ENCODE peak calls at places on chromosomes 4 and X, in four cellular contexts. One of them, this sample, is unnamed.

GRCh38 chr4:7287918-7288280 is 95.6 kb downstream of the SORCS2 start:
- DNase-seq in body of pancreas: no peak
- DNase-seq in heart right ventricle: no peak
- DNase-seq in astrocyte of the cerebellum: no peak
- DNase-seq in this sample: no peak

GRCh38 chr4:185283723-185284122 is 74.3 kb downstream of the SNX25 start:
- DNase-seq in body of pancreas: no peak
- DNase-seq in heart right ventricle: no peak
- DNase-seq in astrocyte of the cerebellum: peak; percentile 34
- DNase-seq in this sample: no peak

GRCh38 chr4:53586121-53586816 is 5.0 kb downstream of the LNX1 start:
- DNase-seq in body of pancreas: no peak
- DNase-seq in heart right ventricle: peak; percentile 17
- DNase-seq in astrocyte of the cerebellum: peak; percentile 79
- DNase-seq in this sample: no peak

GRCh38 chr4:8177956-8178355 is 19.3 kb upstream of the ABLIM2 start:
- DNase-seq in body of pancreas: no peak
- DNase-seq in heart right ventricle: no peak
- DNase-seq in astrocyte of the cerebellum: no peak
- DNase-seq in this sample: no peak

GRCh38 chr4:103778221-103778620 is 58.4 kb upstream of the TACR3 start:
- DNase-seq in body of pancreas: no peak
- DNase-seq in heart right ventricle: no peak
- DNase-seq in astrocyte of the cerebellum: no peak
- DNase-seq in this sample: no peak

GRCh38 chr4:174451897-174452296 is 70.4 kb downstream of the HPGD start:
- DNase-seq in body of pancreas: no peak
- DNase-seq in heart right ventricle: no peak
- DNase-seq in astrocyte of the cerebellum: no peak
- DNase-seq in this sample: no peak

GRCh38 chr4:16607693-16608092 is 290.8 kb downstream of the LDB2 start:
- DNase-seq in body of pancreas: no peak
- DNase-seq in heart right ventricle: no peak
- DNase-seq in astrocyte of the cerebellum: no peak
- DNase-seq in this sample: no peak

GRCh38 chr4:95957054-95957453 is 117.2 kb downstream of the PDHA2 start:
- DNase-seq in body of pancreas: no peak
- DNase-seq in heart right ventricle: no peak
- DNase-seq in astrocyte of the cerebellum: no peak
- DNase-seq in this sample: no peak

GRCh38 chr4:150952167-150952845 is 62.8 kb downstream of the LRBA start:
- DNase-seq in body of pancreas: no peak
- DNase-seq in heart right ventricle: no peak
- DNase-seq in astrocyte of the cerebellum: no peak
- DNase-seq in this sample: no peak

GRCh38 chr4:36206012-36206411 is 38.3 kb downstream of the ARAP2 start:
- DNase-seq in body of pancreas: peak; percentile 58
- DNase-seq in heart right ventricle: no peak
- DNase-seq in astrocyte of the cerebellum: no peak
- DNase-seq in this sample: no peak

GRCh38 chr4:80097395-80098177 is 24.6 kb upstream of the ANTXR2 start:
- DNase-seq in body of pancreas: no peak
- DNase-seq in heart right ventricle: peak; percentile 76
- DNase-seq in astrocyte of the cerebellum: peak; percentile 85
- DNase-seq in this sample: no peak
- H3K4me3 ChIP-seq in body of pancreas: no peak overlapping the region
- H3K4me3 ChIP-seq in heart right ventricle: no peak overlapping the region
- H3K4me3 ChIP-seq in astrocyte of the cerebellum: no peak overlapping the region
- H3K4me3 ChIP-seq in this sample: no peak overlapping the region

DNA sequence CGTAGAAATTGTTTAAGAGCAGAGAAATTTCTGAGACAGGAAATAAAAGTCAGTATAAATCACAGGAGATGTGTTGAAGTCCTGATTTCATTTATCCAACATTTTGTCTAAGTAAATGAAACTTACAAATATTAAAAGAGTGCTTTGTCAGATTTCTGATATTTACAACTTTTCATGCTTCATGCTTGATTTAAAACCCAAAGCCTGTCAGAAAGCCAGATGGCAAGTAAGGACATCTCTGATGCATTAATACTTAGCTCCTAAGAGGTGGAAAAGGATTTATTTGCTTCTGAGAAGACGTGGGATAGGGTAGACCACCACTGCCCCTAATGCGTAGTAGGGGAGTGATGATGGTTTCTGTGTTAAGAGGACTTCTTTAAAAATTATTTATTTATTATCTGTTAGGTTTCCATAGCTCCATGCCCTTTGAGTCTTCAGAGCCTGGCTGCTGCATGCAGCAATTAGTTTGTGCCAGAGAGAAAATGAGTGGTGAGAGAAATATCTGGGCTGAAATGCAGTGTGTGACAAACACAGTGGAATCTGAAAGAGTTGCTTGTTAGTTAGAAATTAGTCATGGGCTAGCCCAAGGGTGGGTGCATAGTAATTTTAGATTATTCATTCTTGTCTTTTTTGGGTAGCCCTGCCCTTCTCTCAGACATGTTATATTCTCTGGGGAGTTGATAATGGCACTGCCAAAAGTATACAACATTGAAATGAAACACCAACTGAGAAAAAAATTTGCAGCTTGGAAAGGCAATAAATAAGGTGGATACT is 333.8 kb downstream of the C4orf33 start:
- DNase-seq in body of pancreas: no peak
- DNase-seq in heart right ventricle: no peak
- DNase-seq in astrocyte of the cerebellum: peak; percentile 36
- DNase-seq in this sample: no peak
- H3K4me3 ChIP-seq in body of pancreas: no peak overlapping the region
- H3K4me3 ChIP-seq in heart right ventricle: no peak overlapping the region
- H3K4me3 ChIP-seq in astrocyte of the cerebellum: no peak overlapping the region
- H3K4me3 ChIP-seq in this sample: no peak overlapping the region

GRCh38 chr4:100631281-100631968 is 113.6 kb upstream of the EMCN start:
- DNase-seq in body of pancreas: no peak
- DNase-seq in heart right ventricle: no peak
- DNase-seq in astrocyte of the cerebellum: no peak
- DNase-seq in this sample: no peak

GRCh38 chr4:100632163-100632562 is 114.3 kb upstream of the EMCN start:
- DNase-seq in body of pancreas: peak; percentile 88
- DNase-seq in heart right ventricle: no peak
- DNase-seq in astrocyte of the cerebellum: no peak
- DNase-seq in this sample: no peak

GRCh38 chr4:100633269-100633668 is 115.4 kb upstream of the EMCN start:
- DNase-seq in body of pancreas: no peak
- DNase-seq in heart right ventricle: no peak
- DNase-seq in astrocyte of the cerebellum: no peak
- DNase-seq in this sample: no peak

GRCh38 chr4:100635899-100636298 is 118.1 kb upstream of the EMCN start:
- DNase-seq in body of pancreas: peak; percentile 78
- DNase-seq in heart right ventricle: no peak
- DNase-seq in astrocyte of the cerebellum: no peak
- DNase-seq in this sample: no peak

DNA sequence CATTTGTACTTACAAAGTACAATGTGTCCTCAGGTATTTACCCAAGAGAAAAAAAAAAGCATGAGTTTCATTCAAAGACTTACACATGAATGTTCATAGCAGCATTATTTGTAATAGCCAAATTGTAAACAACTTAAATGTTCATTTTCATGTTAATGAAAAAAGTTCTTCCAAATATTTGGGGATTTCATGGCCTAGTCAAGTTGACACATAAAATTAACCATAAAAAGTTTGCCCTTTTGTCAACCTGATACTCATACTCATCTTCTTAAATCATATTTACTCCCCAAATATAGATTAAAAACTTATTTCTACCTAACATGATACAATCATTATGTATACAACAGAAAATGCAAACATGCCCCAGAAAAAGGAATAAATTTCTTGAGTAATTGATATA is 112.5 kb upstream of the EMCN start:
- DNase-seq in body of pancreas: no peak
- DNase-seq in heart right ventricle: no peak
- DNase-seq in astrocyte of the cerebellum: no peak
- DNase-seq in this sample: no peak
- H3K4me3 ChIP-seq in body of pancreas: no peak overlapping the region
- H3K4me3 ChIP-seq in heart right ventricle: no peak overlapping the region
- H3K4me3 ChIP-seq in astrocyte of the cerebellum: no peak overlapping the region
- H3K4me3 ChIP-seq in this sample: no peak overlapping the region

GRCh38 chr4:3160325-3160915 is 85.9 kb downstream of the HTT start:
- DNase-seq in body of pancreas: no peak
- DNase-seq in heart right ventricle: no peak
- DNase-seq in astrocyte of the cerebellum: no peak
- DNase-seq in this sample: no peak
- H3K4me3 ChIP-seq in body of pancreas: no peak overlapping the region
- H3K4me3 ChIP-seq in heart right ventricle: no peak overlapping the region
- H3K4me3 ChIP-seq in astrocyte of the cerebellum: no peak overlapping the region
- H3K4me3 ChIP-seq in this sample: no peak overlapping the region

DNA sequence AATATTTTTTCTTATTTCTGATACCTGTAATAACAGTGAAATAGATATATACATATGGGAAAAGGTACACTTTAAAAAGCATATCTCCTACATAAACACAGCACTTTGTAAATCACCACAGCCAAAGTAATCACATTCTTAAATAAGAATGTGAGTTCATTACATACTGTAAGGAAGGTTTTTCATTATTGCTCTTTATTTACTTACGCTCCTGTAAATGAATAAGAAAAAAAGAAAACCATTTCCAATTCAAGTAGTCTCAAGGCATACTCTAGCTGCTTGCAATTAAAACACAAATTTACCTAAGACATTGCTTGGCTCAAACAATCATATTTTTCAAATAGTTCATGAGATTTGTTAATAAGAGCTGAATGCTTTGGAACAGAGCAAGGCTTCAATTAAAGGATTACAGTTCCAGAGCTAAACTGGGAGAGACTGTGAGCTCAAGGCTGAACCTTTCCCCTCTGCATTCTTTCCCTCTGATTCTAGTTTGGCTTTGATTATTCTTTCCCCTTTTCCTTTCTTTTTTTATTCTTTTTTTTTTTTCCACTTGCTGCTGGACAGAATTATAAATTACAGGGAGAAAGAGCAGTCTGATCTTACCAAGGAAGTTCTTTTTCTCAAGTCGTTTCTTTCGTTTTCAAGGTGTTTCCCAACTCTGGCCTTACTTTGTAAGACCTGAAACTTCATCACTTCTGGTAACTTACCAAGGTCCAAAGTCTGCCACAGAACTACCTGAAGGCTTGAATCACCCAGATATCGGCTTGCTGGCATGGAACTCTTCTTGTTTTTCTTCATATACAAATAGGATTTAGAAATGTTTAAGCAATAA is 278.3 kb downstream of the INPP4B start:
- DNase-seq in body of pancreas: peak; percentile 66
- DNase-seq in heart right ventricle: no peak
- DNase-seq in astrocyte of the cerebellum: no peak
- DNase-seq in this sample: no peak
- H3K4me3 ChIP-seq in body of pancreas: no peak overlapping the region
- H3K4me3 ChIP-seq in heart right ventricle: no peak overlapping the region
- H3K4me3 ChIP-seq in astrocyte of the cerebellum: no peak overlapping the region
- H3K4me3 ChIP-seq in this sample: no peak overlapping the region

GRCh38 chrX:69551421-69552009 is 47.4 kb downstream of the NALF2 start:
- DNase-seq in body of pancreas: no peak
- DNase-seq in heart right ventricle: no peak
- DNase-seq in astrocyte of the cerebellum: no peak
- DNase-seq in this sample: no peak

GRCh38 chrX:69555396-69556023 is 51.4 kb downstream of the NALF2 start:
- DNase-seq in body of pancreas: no peak
- DNase-seq in heart right ventricle: no peak
- DNase-seq in astrocyte of the cerebellum: no peak
- DNase-seq in this sample: no peak

GRCh38 chrX:69552512-69552911 is 48.4 kb downstream of the NALF2 start:
- DNase-seq in body of pancreas: no peak
- DNase-seq in heart right ventricle: no peak
- DNase-seq in astrocyte of the cerebellum: no peak
- DNase-seq in this sample: no peak

GRCh38 chrX:69556094-69557011 is 52.2 kb downstream of the NALF2 start:
- DNase-seq in body of pancreas: peak; percentile 66
- DNase-seq in heart right ventricle: no peak
- DNase-seq in astrocyte of the cerebellum: no peak
- DNase-seq in this sample: no peak
- H3K4me3 ChIP-seq in body of pancreas: no peak overlapping the region
- H3K4me3 ChIP-seq in heart right ventricle: no peak overlapping the region
- H3K4me3 ChIP-seq in astrocyte of the cerebellum: no peak overlapping the region
- H3K4me3 ChIP-seq in this sample: no peak overlapping the region

GRCh38 chr4:1030559-1030958 is 19.1 kb downstream of the FGFRL1 start:
- DNase-seq in body of pancreas: peak; percentile 52
- DNase-seq in heart right ventricle: no peak
- DNase-seq in astrocyte of the cerebellum: no peak
- DNase-seq in this sample: no peak
- H3K4me3 ChIP-seq in body of pancreas: no peak overlapping the region
- H3K4me3 ChIP-seq in heart right ventricle: no peak overlapping the region
- H3K4me3 ChIP-seq in astrocyte of the cerebellum: no peak overlapping the region
- H3K4me3 ChIP-seq in this sample: no peak overlapping the region

DNA sequence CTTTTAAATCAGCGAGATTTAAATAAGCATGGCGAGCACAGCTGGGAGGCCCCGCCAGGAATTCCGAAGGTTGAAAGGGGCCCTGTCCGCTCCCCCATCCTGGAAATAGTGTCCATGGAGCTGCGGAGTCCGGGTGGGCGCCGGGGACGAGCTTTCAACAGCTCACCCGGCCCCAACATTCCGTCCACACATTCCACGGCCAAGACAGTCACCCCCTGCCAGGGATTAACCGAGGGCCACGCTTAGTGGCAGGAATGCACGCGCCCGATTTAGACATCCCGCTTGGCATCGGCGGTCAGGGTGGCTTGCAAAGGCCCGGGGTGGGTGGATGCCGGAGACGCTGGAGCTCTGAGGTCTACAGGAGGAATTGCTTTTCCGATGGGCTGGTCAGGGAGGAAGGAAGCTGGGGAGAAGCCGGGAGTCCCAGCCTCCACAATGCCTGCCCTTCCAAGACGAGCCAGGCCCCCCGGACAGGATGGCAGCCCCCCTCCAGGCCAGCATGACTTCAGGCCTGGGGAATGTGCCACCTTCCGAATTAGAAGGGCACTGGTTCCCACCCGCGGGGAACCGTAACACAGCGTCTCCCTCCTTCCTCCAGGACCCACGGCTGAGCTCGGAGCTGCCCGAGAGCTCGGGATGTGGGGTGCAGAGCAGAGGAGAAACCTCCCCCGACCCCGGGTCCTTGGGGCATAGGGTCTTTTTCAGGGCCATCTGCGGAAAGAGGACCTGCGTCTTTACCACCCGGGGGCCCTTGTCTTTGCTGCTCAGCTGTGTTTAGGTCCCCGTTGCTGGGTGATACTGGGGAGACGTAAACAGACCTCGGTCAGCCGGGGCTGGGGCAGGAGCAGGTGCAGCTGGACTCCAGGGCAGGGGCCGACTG is 26.9 kb upstream of the PPP2R3B start:
- DNase-seq in body of pancreas: no peak
- DNase-seq in heart right ventricle: peak; percentile 68
- DNase-seq in astrocyte of the cerebellum: no peak
- DNase-seq in this sample: no peak
- H3K4me3 ChIP-seq in body of pancreas: no peak overlapping the region
- H3K4me3 ChIP-seq in heart right ventricle: peak overlapping the region; percentile 43
- H3K4me3 ChIP-seq in astrocyte of the cerebellum: peak overlapping the region; percentile 33
- H3K4me3 ChIP-seq in this sample: no peak overlapping the region

GRCh38 chr4:139454646-139455045 is 725 bp downstream of the RAB33B start:
- DNase-seq in body of pancreas: no peak
- DNase-seq in heart right ventricle: no peak
- DNase-seq in astrocyte of the cerebellum: no peak
- DNase-seq in this sample: no peak

GRCh38 chr4:139454111-139454600 is at the start of gene RAB33B:
- DNase-seq in body of pancreas: no peak
- DNase-seq in heart right ventricle: no peak
- DNase-seq in astrocyte of the cerebellum: peak; percentile 72
- DNase-seq in this sample: no peak

GRCh38 chr4:139457318-139457717 is 3.4 kb downstream of the RAB33B start:
- DNase-seq in body of pancreas: no peak
- DNase-seq in heart right ventricle: no peak
- DNase-seq in astrocyte of the cerebellum: no peak
- DNase-seq in this sample: no peak

GRCh38 chr4:139453371-139454110 is 380 bp upstream of the RAB33B start:
- DNase-seq in body of pancreas: peak; percentile 98
- DNase-seq in heart right ventricle: peak; percentile 98
- DNase-seq in astrocyte of the cerebellum: peak; percentile 95
- DNase-seq in this sample: peak; percentile 98

GRCh38 chr4:139455187-139455586 is 1.3 kb downstream of the RAB33B start:
- DNase-seq in body of pancreas: no peak
- DNase-seq in heart right ventricle: no peak
- DNase-seq in astrocyte of the cerebellum: no peak
- DNase-seq in this sample: no peak
- H3K4me3 ChIP-seq in body of pancreas: peak overlapping the region; percentile 68
- H3K4me3 ChIP-seq in heart right ventricle: peak overlapping the region; percentile 71
- H3K4me3 ChIP-seq in astrocyte of the cerebellum: peak overlapping the region; percentile 72
- H3K4me3 ChIP-seq in this sample: peak overlapping the region; percentile 57